ENCODE peak calls at places on chromosomes 6 and 20, in four cellular contexts. A is H9, Q is neuronal stem cell, T is H1. P is an unnamed sample. For H3K79me1, the result is how much of the 10 kb centered on the place peaks cover.

GRCh38 chr6:97626586-97627441 is 343.8 kb upstream of the MMS22L start:
- DNase-seq in T (no peak), A (no peak), Q (peak), P (no peak)

GRCh38 chr6:77324851-77325250 is 138.4 kb downstream of the HTR1B start:
- DNase-seq in Q (no peak), T (no peak), A (no peak), P (no peak)

GRCh38 chr6:113651920-113652319 is 205.2 kb upstream of the MARCKS start:
- DNase-seq in Q (no peak), A (no peak), T (no peak), P (no peak)

GRCh38 chr6:148332088-148332487 is 10.6 kb upstream of the SASH1 start:
- DNase-seq in Q (no peak), T (no peak), A (no peak), P (no peak)

GRCh38 chr20:47974234-47974878 is 189.1 kb upstream of the SULF2 start:
- DNase-seq in A (no peak), T (no peak), Q (no peak), P (no peak)

GRCh38 chr6:36904096-36904495 is 18.3 kb downstream of the C6orf89 start:
- DNase-seq in T (no peak), A (no peak), Q (no peak), P (no peak)

GRCh38 chr6:87806635-87807034 is 104.6 kb upstream of the AKIRIN2 start:
- DNase-seq in T (no peak), Q (no peak), A (no peak), P (no peak)

GRCh38 chr6:137271245-137272183 is 52.3 kb upstream of the IFNGR1 start:
- DNase-seq in Q (peak), T (no peak), A (no peak), P (peak)

GRCh38 chr6:134519456-134519855 is 201.5 kb upstream of the SGK1 start:
- DNase-seq in T (no peak), Q (no peak), A (no peak), P (peak)

GRCh38 chr6:152905551-152906299 is 77.1 kb downstream of the FBXO5 start:
- DNase-seq in A (no peak), Q (no peak), T (no peak), P (no peak)

DNA sequence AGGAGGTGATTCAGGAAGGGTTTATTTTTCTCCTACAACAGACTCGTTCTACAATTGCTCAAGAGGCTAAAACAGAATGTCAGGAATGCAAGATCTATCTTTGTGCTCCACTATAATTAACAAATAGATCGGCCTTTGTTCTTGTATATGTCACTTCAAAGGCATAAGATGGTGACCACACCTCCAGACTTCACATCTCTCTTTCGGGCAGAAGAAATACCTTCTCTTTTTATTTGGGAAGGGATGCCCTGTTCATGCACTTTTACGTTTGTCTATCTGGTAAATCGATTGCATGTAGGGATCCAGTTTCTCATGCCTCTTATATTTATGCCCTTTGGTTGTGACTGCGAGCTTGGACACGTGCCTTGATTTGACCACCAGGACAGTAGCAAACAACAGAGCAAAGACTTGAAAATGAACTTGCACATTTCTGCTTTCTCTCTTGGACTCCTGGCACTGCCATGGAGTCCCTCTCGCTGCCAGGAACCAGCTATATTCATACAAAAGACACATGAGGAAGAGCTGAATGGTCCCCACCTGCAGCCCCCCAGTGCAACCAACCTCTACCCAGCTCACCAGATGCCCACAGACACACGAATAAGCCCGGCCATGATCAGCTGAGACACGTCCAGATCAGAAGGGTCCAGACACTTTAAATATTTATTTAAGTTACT is 219.8 kb upstream of the STXBP5 start:
- DNase-seq in A (no peak), Q (no peak), T (no peak), P (no peak)
- H4K91ac ChIP-seq in A (no peak), Q (no peak), T (no peak), P (peak)

GRCh38 chr6:11218077-11218392 is 14.4 kb downstream of the NEDD9 start:
- DNase-seq in A (no peak), T (no peak), Q (no peak), P (no peak)
- H3K79me1 ChIP-seq in A (under half), T (under half), Q (under half), P (under half)

DNA sequence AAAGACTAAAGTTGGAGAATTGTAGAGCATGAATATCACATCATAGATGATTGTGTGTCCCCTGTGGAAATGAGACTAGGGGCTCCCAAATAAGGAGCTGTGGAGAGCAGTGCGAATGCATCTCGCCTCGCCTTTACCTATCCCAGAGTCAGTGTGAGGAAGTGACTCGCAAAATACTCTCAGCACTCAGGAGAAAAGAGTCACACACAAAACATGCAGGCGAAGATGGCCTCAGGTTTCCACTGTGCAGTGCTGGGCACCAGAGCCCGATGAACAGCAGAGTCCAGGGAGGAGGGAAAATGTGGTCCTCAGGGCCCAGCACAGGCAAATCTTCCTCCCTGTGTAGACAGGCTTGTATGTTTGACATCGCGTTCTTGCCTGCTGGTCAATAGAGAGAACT is 126.5 kb upstream of the AFDN start:
- DNase-seq in T (no peak), Q (no peak), A (no peak), P (no peak)
- H2BK12ac ChIP-seq in T (no peak), Q (no peak), A (no peak), P (no peak)

GRCh38 chr20:62350098-62350628 is 16.9 kb downstream of the LAMA5 start:
- DNase-seq in Q (no peak), T (no peak), A (no peak), P (peak)
- H4K91ac ChIP-seq in Q (no peak), T (no peak), A (no peak), P (no peak)

GRCh38 chr6:30311669-30312068 is 15.1 kb upstream of the TRIM39 start:
- DNase-seq in Q (no peak), T (no peak), A (no peak), P (no peak)

GRCh38 chr6:30312266-30312665 is 14.5 kb upstream of the TRIM39 start:
- DNase-seq in T (no peak), A (no peak), Q (no peak), P (peak)

GRCh38 chr6:30311101-30311500 is 15.6 kb upstream of the TRIM39 start:
- DNase-seq in T (no peak), A (no peak), Q (no peak), P (no peak)
- H3K79me1 ChIP-seq in T (under half), A (under half), Q (under half), P (under half)

GRCh38 chr20:50438986-50439407 is 71.2 kb upstream of the PTPN1 start:
- DNase-seq in T (no peak), A (no peak), Q (no peak), P (peak)
- H2BK12ac ChIP-seq in T (no peak), A (no peak), Q (no peak), P (no peak)

P was measured in trophoblast cell.